ENCODE peak calls at places on chromosomes 11 and 22, in six cellular contexts. H, X, E, T, R and I are unnamed samples.

GRCh38 chr22:36191106-36191836 is 10.3 kb downstream of the APOL4 start:
- DNase-seq in H (peak), X (peak), E (peak), T (peak), R (peak), I (no peak)

GRCh38 chr22:23677701-23677995 is 13.2 kb upstream of the RGL4 start:
- DNase-seq in H (no peak), X (peak), E (no peak), T (no peak), R (no peak), I (no peak)

GRCh38 chr11:26777276-26777939 is 55.5 kb upstream of the SLC5A12 start:
- DNase-seq in H (peak), X (no peak), E (no peak), T (no peak), R (no peak), I (no peak)

GRCh38 chr11:74543991-74544390 is 48.4 kb upstream of the POLD3 start:
- DNase-seq in H (no peak), X (no peak), E (no peak), T (no peak), R (no peak), I (no peak)

GRCh38 chr11:96664108-96664507 is 274.3 kb downstream of the JRKL start:
- DNase-seq in H (no peak), X (no peak), E (no peak), T (no peak), R (no peak), I (no peak)

GRCh38 chr11:46134540-46134939 is 13.3 kb upstream of the PHF21A start:
- DNase-seq in H (no peak), X (no peak), E (no peak), T (no peak), R (no peak), I (no peak)

GRCh38 chr22:35894464-35894878 is 134.2 kb downstream of the RBFOX2 start:
- DNase-seq in H (no peak), X (no peak), E (peak), T (peak), R (peak), I (no peak)

GRCh38 chr11:126588630-126589491 is 233.4 kb downstream of the ST3GAL4 start:
- DNase-seq in H (no peak), X (no peak), E (no peak), T (no peak), R (no peak), I (no peak)

GRCh38 chr11:7671347-7671746 is 2.0 kb downstream of the CYB5R2 start:
- DNase-seq in H (no peak), X (no peak), E (no peak), T (peak), R (no peak), I (no peak)

GRCh38 chr22:21727159-21727558 is 8.4 kb downstream of the YPEL1 start:
- DNase-seq in H (no peak), X (no peak), E (no peak), T (no peak), R (no peak), I (no peak)

GRCh38 chr22:38127869-38128268 is 17.4 kb upstream of the BAIAP2L2 start:
- DNase-seq in H (no peak), X (no peak), E (no peak), T (no peak), R (no peak), I (no peak)

GRCh38 chr22:49502126-49502826 is 325.4 kb downstream of the BRD1 start:
- DNase-seq in H (peak), X (peak), E (no peak), T (no peak), R (no peak), I (no peak)

GRCh38 chr11:68020575-68020974 is 9.9 kb upstream of the NDUFS8 start:
- DNase-seq in H (no peak), X (no peak), E (no peak), T (no peak), R (no peak), I (no peak)

GRCh38 chr22:44680481-44680894 is 21.5 kb upstream of the PRR5 start:
- DNase-seq in H (no peak), X (no peak), E (no peak), T (no peak), R (peak), I (no peak)

GRCh38 chr11:25981998-25982397 is 349.9 kb upstream of the ANO3 start:
- DNase-seq in H (peak), X (no peak), E (peak), T (no peak), R (no peak), I (peak)

GRCh38 chr11:47348131-47348802 is 4.2 kb downstream of the MYBPC3 start:
- DNase-seq in H (no peak), X (no peak), E (no peak), T (no peak), R (no peak), I (no peak)

GRCh38 chr11:65862191-65862735 is 2.0 kb downstream of the MUS81 start:
- DNase-seq in H (no peak), X (no peak), E (no peak), T (peak), R (peak), I (no peak)

GRCh38 chr11:46363455-46363920 is 16.2 kb downstream of the DGKZ start:
- DNase-seq in H (no peak), X (no peak), E (no peak), T (no peak), R (peak), I (no peak)

GRCh38 chr11:126114486-126115252 is 52.0 kb upstream of the CDON start:
- DNase-seq in H (no peak), X (no peak), E (no peak), T (no peak), R (no peak), I (no peak)

GRCh38 chr11:32586576-32587190 is 3.1 kb downstream of the EIF3M start:
- DNase-seq in H (no peak), X (no peak), E (no peak), T (no peak), R (no peak), I (no peak)

GRCh38 chr11:9616858-9617257 is 43.4 kb downstream of the WEE1 start:
- DNase-seq in H (no peak), X (peak), E (no peak), T (no peak), R (no peak), I (no peak)

GRCh38 chr22:33038131-33038772 is 19.9 kb downstream of the SYN3 start:
- DNase-seq in H (no peak), X (peak), E (no peak), T (no peak), R (no peak), I (no peak)

GRCh38 chr11:70625921-70626518 is 227.7 kb downstream of the CTTN start:
- DNase-seq in H (no peak), X (no peak), E (no peak), T (no peak), R (no peak), I (no peak)

GRCh38 chr11:47234669-47235075 is 13.9 kb downstream of the ACP2 start:
- DNase-seq in H (peak), X (no peak), E (no peak), T (peak), R (peak), I (no peak)

GRCh38 chr22:37745548-37746365 is 48.9 kb downstream of the TRIOBP start:
- DNase-seq in H (peak), X (peak), E (peak), T (peak), R (peak), I (no peak)

GRCh38 chr11:100932474-100933100 is 197.0 kb downstream of the PGR start:
- DNase-seq in H (no peak), X (no peak), E (no peak), T (no peak), R (no peak), I (peak)

GRCh38 chr22:19109198-19110063 is 12.8 kb downstream of the DGCR2 start:
- DNase-seq in H (no peak), X (no peak), E (peak), T (peak), R (no peak), I (no peak)

DNA sequence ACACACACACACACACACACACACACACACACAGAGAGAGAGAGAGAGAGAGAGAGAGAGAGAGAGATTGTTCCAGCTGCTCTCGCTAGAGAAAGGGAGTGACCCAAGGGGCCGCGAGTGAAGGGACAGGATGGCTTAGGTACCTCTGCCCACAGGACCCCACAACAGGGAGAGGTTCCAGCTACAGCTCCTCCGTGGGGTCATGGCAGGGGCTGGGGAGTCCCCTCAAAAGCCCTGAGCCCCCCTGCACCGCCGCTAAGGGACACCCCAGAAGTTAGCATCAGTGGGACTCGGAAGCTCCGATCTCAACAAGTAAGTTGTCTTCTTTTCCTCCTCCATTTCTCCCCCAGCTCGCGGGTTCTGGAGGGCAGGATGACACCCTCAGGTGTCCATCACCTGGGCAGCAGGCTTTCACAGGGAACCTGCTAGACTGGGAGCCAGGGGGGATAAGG is 280 bp downstream of the KCNJ5 start:
- DNase-seq in H (no peak), X (no peak), E (no peak), T (peak), R (no peak), I (no peak)
- H3K4me3 ChIP-seq in H (peak), X (no peak), E (peak), T (peak), R (peak), I (no peak)

DNA sequence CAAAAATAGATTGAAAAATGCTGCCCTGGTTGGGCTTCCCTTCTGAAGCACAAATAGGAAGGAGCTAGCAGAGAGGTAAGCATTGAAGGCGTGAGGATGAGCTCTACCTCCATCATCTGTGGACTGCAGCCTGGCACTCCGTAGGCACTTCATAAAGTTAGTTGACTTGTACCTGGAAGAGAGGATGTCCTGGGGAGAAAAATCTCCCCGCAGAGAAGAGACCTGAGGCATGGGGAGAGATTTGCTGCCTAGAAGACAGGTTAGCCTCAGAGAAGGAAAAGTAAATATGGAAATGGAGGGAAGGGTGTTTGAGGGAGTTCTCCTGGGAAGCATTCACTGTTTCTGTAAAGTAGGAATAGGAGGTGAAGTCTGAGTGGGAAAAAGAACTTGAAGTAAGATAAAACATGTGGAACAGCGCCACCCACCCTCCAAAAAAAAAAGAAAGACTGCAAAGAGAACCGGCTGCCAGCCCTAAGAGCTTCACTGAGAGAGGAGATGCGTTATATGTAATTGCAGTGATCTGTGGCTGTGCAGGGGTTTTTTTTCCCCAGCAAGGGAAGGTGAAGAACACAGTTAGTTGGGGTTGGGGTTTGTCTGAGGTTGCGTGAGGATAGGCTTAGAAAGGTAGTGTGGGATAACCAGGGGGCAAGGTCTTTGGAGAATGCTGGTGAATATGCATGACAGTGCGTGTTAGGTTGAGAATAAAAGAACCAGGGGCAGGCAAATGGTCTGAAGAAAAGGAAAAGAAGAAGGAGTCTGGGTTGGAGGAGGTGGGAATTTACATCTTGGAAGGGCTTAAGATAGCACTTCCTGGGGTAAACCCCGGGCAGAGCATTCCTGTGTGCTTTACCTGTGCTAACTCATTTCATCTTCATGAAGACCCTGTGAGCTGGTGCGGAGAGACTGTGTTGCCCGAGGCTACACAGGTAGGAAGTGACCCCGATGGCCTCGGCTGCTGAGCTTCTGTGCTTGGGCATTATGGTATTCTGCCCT is 16.0 kb downstream of the TNRC6B start:
- DNase-seq in H (no peak), X (peak), E (no peak), T (no peak), R (no peak), I (no peak)
- TF ChIP-seq CTCF in H (peak), X (no peak), E (no peak), T (no peak), R (peak), I (peak)

GRCh38 chr11:115502636-115503082 is 1.6 kb downstream of the CADM1 start:
- DNase-seq in H (no peak), X (no peak), E (no peak), T (no peak), R (no peak), I (no peak)
- H3K4me3 ChIP-seq in H (peak), X (peak), E (peak), T (peak), R (peak), I (peak)

GRCh38 chr11:61785837-61786402 is 6.5 kb downstream of the TMEM258 start:
- DNase-seq in H (no peak), X (no peak), E (no peak), T (no peak), R (no peak), I (no peak)
- TF ChIP-seq CTCF in H (no peak), X (no peak), E (no peak), T (no peak), R (no peak), I (no peak)

GRCh38 chr11:829116-829945 is 1.6 kb downstream of the CRACR2B start:
- DNase-seq in H (no peak), X (no peak), E (no peak), T (no peak), R (peak), I (no peak)

GRCh38 chr11:827146-827860 is 416 bp upstream of the CRACR2B start:
- DNase-seq in H (no peak), X (no peak), E (no peak), T (no peak), R (no peak), I (no peak)

GRCh38 chr11:828501-829115 is 889 bp downstream of the CRACR2B start:
- DNase-seq in H (no peak), X (no peak), E (no peak), T (no peak), R (no peak), I (no peak)

GRCh38 chr11:826836-827145 is 928 bp upstream of the CRACR2B start:
- DNase-seq in H (no peak), X (no peak), E (no peak), T (no peak), R (peak), I (no peak)

DNA sequence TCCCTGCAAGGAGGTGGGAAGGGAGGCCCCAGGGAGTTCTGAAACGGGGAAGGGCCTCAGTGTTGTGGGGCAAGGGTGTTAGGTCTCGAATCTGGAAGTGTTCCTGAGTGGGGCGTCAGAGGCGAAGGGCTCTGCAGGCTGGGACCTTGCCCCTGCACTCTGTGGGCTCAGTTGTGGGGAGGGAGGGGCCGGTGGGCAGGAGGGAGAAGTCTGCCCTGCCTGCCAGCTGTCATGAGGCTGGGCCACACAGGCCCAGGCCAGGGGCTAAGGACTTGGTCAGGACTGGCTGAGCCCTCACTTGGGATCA is at the start of gene CRACR2B:
- DNase-seq in H (no peak), X (no peak), E (no peak), T (no peak), R (no peak), I (no peak)
- H3K4me3 ChIP-seq in H (peak), X (no peak), E (peak), T (peak), R (peak), I (peak)

DNA sequence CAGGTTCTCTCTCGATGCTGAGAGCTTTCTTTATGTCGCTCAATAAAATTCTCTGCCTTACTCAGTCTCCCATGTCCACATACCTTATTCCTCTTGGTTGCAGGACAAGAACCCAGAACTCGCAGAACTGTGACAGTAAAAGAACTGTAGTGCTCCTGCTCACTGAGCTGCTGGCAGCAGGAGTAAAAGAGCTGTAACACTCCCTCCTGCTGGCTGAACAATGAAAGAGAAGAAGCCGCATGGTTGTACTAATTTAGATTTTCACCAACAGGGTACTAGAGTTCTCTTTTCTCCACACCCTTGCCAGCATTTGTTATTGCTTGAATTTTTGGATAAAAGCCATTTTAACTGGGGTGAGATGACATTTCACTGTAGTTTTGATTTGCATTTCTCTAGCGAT is 433.2 kb downstream of the GUCY1A2 start:
- DNase-seq in H (no peak), X (no peak), E (no peak), T (no peak), R (no peak), I (peak)
- TF ChIP-seq CTCF in H (peak), X (no peak), E (no peak), T (no peak), R (no peak), I (no peak)

DNA sequence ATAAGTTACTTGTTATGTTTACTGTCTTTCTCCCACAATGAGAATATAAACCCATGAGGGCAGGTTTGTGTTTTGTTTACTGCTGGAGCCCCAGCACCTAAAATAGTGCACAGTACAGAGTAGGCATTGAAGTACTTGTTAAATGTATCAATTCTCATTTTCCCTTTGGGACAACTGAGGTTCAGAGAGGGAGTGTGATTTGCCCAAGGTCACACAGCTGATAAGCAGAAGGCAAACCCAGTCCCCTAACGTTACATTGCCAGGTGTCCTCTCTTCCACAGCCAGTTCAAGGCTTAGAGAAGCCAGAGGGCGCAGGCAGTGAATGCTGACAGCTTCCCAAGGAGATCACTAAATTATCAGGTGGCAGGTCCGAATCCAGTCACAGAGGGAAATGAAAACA is 16.8 kb downstream of the ZMAT5 start:
- DNase-seq in H (no peak), X (no peak), E (no peak), T (no peak), R (no peak), I (no peak)
- H3K4me3 ChIP-seq in H (no peak), X (no peak), E (no peak), T (no peak), R (no peak), I (no peak)

GRCh38 chr11:117823294-117823940 is 1.1 kb downstream of the FXYD2 start:
- DNase-seq in H (no peak), X (peak), E (no peak), T (no peak), R (peak), I (no peak)
- TF ChIP-seq CTCF in H (peak), X (no peak), E (no peak), T (no peak), R (peak), I (peak)

GRCh38 chr22:43409800-43410199 is 2.0 kb upstream of the MPPED1 start:
- DNase-seq in H (no peak), X (no peak), E (no peak), T (no peak), R (no peak), I (no peak)

GRCh38 chr22:43411040-43411919 is 534 bp upstream of the MPPED1 start:
- DNase-seq in H (no peak), X (no peak), E (no peak), T (no peak), R (no peak), I (no peak)

GRCh38 chr22:43413826-43414225 is 2.0 kb downstream of the MPPED1 start:
- DNase-seq in H (no peak), X (no peak), E (no peak), T (no peak), R (no peak), I (no peak)

GRCh38 chr22:43412808-43413785 is 1.3 kb downstream of the MPPED1 start:
- DNase-seq in H (no peak), X (no peak), E (no peak), T (no peak), R (peak), I (no peak)

DNA sequence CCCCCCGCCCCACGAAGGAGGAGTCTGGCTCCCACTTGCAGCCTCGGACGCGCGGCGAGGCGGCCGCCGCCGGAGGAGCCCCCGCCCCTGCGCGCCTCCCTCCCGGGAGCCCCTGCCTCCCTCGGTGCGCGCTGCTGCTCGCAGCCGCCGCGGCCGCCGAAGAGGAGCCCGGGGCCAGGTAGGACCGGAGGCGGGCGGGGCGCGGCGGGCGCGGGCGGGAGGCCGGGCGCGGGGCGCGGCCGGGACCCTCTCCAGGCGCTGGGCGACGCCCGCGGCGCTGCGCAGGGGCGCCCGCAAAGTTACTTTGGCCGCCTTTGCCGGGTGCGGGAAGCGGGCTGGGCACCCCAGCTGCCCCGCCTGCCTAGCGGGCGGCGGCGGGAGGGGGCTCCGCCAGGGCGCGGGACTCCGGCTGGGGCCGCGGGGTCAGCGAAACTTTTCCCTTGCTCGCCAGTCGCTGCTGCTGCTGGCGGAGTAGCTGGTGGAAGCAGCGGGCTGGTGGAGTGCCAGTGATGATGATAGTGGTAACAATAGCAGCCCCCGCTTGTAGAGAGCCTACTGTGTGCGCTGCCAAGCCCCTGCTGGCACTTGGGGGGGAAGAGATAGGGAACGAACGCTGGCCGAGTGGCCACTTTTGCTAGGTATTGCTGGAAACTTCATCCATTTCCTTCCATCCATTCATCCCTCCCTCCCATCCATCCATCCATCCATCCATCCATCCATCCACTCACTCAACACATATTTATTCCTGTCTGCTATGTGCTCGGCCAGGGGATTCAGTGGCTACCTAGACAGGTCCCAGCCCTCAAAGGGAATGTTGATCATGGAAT is at the start of gene MPPED1:
- DNase-seq in H (no peak), X (no peak), E (no peak), T (peak), R (peak), I (no peak)
- H3K4me3 ChIP-seq in H (no peak), X (no peak), E (no peak), T (peak), R (no peak), I (no peak)